ENCODE peak calls at places on chromosomes 7 and 10, in ten cellular contexts. One of them, this sample, is unnamed.
A peak's percentile ranks its signal among the peaks of the same experiment; 100 is the strongest.

GRCh38 chr10:133168617-133169031 is 8.6 kb downstream of the KNDC1 start:
- DNase-seq in ovary: peak; percentile 12
- DNase-seq in osteoblast: peak; percentile 58
- DNase-seq in right atrium auricular region: no peak
- DNase-seq in esophagus muscularis mucosa: no peak
- DNase-seq in right cardiac atrium: no peak
- DNase-seq in sigmoid colon: peak; percentile 57
- DNase-seq in H1: no peak
- DNase-seq in adipocyte: no peak
- DNase-seq in aorta: peak; percentile 37
- DNase-seq in this sample: no peak

GRCh38 chr7:120460928-120461327 is 188.0 kb downstream of the KCND2 start:
- DNase-seq in ovary: no peak
- DNase-seq in osteoblast: no peak
- DNase-seq in right atrium auricular region: no peak
- DNase-seq in esophagus muscularis mucosa: no peak
- DNase-seq in right cardiac atrium: no peak
- DNase-seq in sigmoid colon: no peak
- DNase-seq in H1: no peak
- DNase-seq in adipocyte: no peak
- DNase-seq in aorta: no peak
- DNase-seq in this sample: no peak

GRCh38 chr10:133378251-133379096 is 588 bp upstream of the PAOX start:
- DNase-seq in ovary: peak; percentile 80
- DNase-seq in osteoblast: peak; percentile 97
- DNase-seq in right atrium auricular region: no peak
- DNase-seq in esophagus muscularis mucosa: no peak
- DNase-seq in right cardiac atrium: peak; percentile 74
- DNase-seq in sigmoid colon: peak; percentile 81
- DNase-seq in H1: no peak
- DNase-seq in adipocyte: peak; percentile 69
- DNase-seq in aorta: peak; percentile 86
- DNase-seq in this sample: peak; percentile 55

GRCh38 chr10:131963811-131964210 is 17.9 kb downstream of the BNIP3 start:
- DNase-seq in ovary: no peak
- DNase-seq in osteoblast: no peak
- DNase-seq in right atrium auricular region: no peak
- DNase-seq in esophagus muscularis mucosa: no peak
- DNase-seq in right cardiac atrium: no peak
- DNase-seq in sigmoid colon: peak; percentile 49
- DNase-seq in H1: no peak
- DNase-seq in adipocyte: no peak
- DNase-seq in aorta: no peak
- DNase-seq in this sample: no peak

GRCh38 chr7:106620681-106621080 is 40.3 kb downstream of the CCDC71L start:
- DNase-seq in ovary: no peak
- DNase-seq in osteoblast: no peak
- DNase-seq in right atrium auricular region: no peak
- DNase-seq in esophagus muscularis mucosa: no peak
- DNase-seq in right cardiac atrium: no peak
- DNase-seq in sigmoid colon: no peak
- DNase-seq in H1: no peak
- DNase-seq in adipocyte: peak; percentile 65
- DNase-seq in aorta: no peak
- DNase-seq in this sample: no peak

GRCh38 chr10:22805304-22805703 is 90.9 kb upstream of the PIP4K2A start:
- DNase-seq in ovary: peak; percentile 15
- DNase-seq in osteoblast: no peak
- DNase-seq in right atrium auricular region: no peak
- DNase-seq in esophagus muscularis mucosa: no peak
- DNase-seq in right cardiac atrium: peak; percentile 24
- DNase-seq in sigmoid colon: no peak
- DNase-seq in H1: no peak
- DNase-seq in adipocyte: peak; percentile 81
- DNase-seq in aorta: no peak
- DNase-seq in this sample: no peak

GRCh38 chr10:72263613-72264241 is 10.0 kb upstream of the DDIT4 start:
- DNase-seq in ovary: no peak
- DNase-seq in osteoblast: no peak
- DNase-seq in right atrium auricular region: no peak
- DNase-seq in esophagus muscularis mucosa: no peak
- DNase-seq in right cardiac atrium: no peak
- DNase-seq in sigmoid colon: no peak
- DNase-seq in H1: no peak
- DNase-seq in adipocyte: no peak
- DNase-seq in aorta: no peak
- DNase-seq in this sample: no peak

GRCh38 chr10:122140477-122140902 is 130.6 kb upstream of the BTBD16 start:
- DNase-seq in ovary: no peak
- DNase-seq in osteoblast: no peak
- DNase-seq in right atrium auricular region: peak; percentile 76
- DNase-seq in esophagus muscularis mucosa: no peak
- DNase-seq in right cardiac atrium: no peak
- DNase-seq in sigmoid colon: peak; percentile 84
- DNase-seq in H1: no peak
- DNase-seq in adipocyte: peak; percentile 40
- DNase-seq in aorta: no peak
- DNase-seq in this sample: no peak

GRCh38 chr7:102273749-102274712 is 12.6 kb upstream of the SH2B2 start:
- DNase-seq in ovary: no peak
- DNase-seq in osteoblast: peak; percentile 95
- DNase-seq in right atrium auricular region: no peak
- DNase-seq in esophagus muscularis mucosa: no peak
- DNase-seq in right cardiac atrium: no peak
- DNase-seq in sigmoid colon: no peak
- DNase-seq in H1: no peak
- DNase-seq in adipocyte: peak; percentile 23
- DNase-seq in aorta: no peak
- DNase-seq in this sample: no peak

GRCh38 chr10:69578508-69578991 is 5.3 kb upstream of the NEUROG3 start:
- DNase-seq in ovary: no peak
- DNase-seq in osteoblast: no peak
- DNase-seq in right atrium auricular region: no peak
- DNase-seq in esophagus muscularis mucosa: no peak
- DNase-seq in right cardiac atrium: no peak
- DNase-seq in sigmoid colon: no peak
- DNase-seq in H1: no peak
- DNase-seq in adipocyte: no peak
- DNase-seq in aorta: no peak
- DNase-seq in this sample: no peak

GRCh38 chr7:53340220-53340619 is 304.8 kb downstream of the POM121L12 start:
- DNase-seq in ovary: no peak
- DNase-seq in osteoblast: no peak
- DNase-seq in right atrium auricular region: no peak
- DNase-seq in esophagus muscularis mucosa: no peak
- DNase-seq in right cardiac atrium: no peak
- DNase-seq in sigmoid colon: no peak
- DNase-seq in H1: no peak
- DNase-seq in adipocyte: no peak
- DNase-seq in aorta: no peak
- DNase-seq in this sample: no peak

GRCh38 chr7:53336133-53336532 is 300.7 kb downstream of the POM121L12 start:
- DNase-seq in ovary: no peak
- DNase-seq in osteoblast: no peak
- DNase-seq in right atrium auricular region: no peak
- DNase-seq in esophagus muscularis mucosa: no peak
- DNase-seq in right cardiac atrium: no peak
- DNase-seq in sigmoid colon: no peak
- DNase-seq in H1: no peak
- DNase-seq in adipocyte: no peak
- DNase-seq in aorta: no peak
- DNase-seq in this sample: no peak
- H3K9me3 ChIP-seq in ovary: no peaks in the 10 kb centered on the region
- H3K9me3 ChIP-seq in osteoblast: peaks cover 3% of the 10 kb centered on the region
- H3K9me3 ChIP-seq in right atrium auricular region: no peaks in the 10 kb centered on the region
- H3K9me3 ChIP-seq in esophagus muscularis mucosa: peaks cover 3% of the 10 kb centered on the region
- H3K9me3 ChIP-seq in right cardiac atrium: no peaks in the 10 kb centered on the region
- H3K9me3 ChIP-seq in sigmoid colon: no peaks in the 10 kb centered on the region
- H3K9me3 ChIP-seq in H1: peaks cover 23% of the 10 kb centered on the region
- H3K9me3 ChIP-seq in adipocyte: peaks cover 26% of the 10 kb centered on the region
- H3K9me3 ChIP-seq in aorta: peaks cover 1% of the 10 kb centered on the region
- H3K9me3 ChIP-seq in this sample: peaks cover 7% of the 10 kb centered on the region

GRCh38 chr7:47337531-47337930 is 244.4 kb downstream of the TNS3 start:
- DNase-seq in ovary: no peak
- DNase-seq in osteoblast: no peak
- DNase-seq in right atrium auricular region: no peak
- DNase-seq in esophagus muscularis mucosa: no peak
- DNase-seq in right cardiac atrium: no peak
- DNase-seq in sigmoid colon: no peak
- DNase-seq in H1: no peak
- DNase-seq in adipocyte: no peak
- DNase-seq in aorta: no peak
- DNase-seq in this sample: no peak
- H3K4me3 ChIP-seq in ovary: no peak overlapping the region
- H3K4me3 ChIP-seq in osteoblast: no peak overlapping the region
- H3K4me3 ChIP-seq in right atrium auricular region: no peak overlapping the region
- H3K4me3 ChIP-seq in esophagus muscularis mucosa: no peak overlapping the region
- H3K4me3 ChIP-seq in right cardiac atrium: no peak overlapping the region
- H3K4me3 ChIP-seq in sigmoid colon: no peak overlapping the region
- H3K4me3 ChIP-seq in H1: no peak overlapping the region
- H3K4me3 ChIP-seq in adipocyte: no peak overlapping the region
- H3K4me3 ChIP-seq in aorta: no peak overlapping the region
- H3K4me3 ChIP-seq in this sample: no peak overlapping the region

GRCh38 chr10:37812290-37812689 is 45.1 kb downstream of the ZNF248 start:
- DNase-seq in ovary: no peak
- DNase-seq in osteoblast: no peak
- DNase-seq in right atrium auricular region: no peak
- DNase-seq in esophagus muscularis mucosa: no peak
- DNase-seq in right cardiac atrium: no peak
- DNase-seq in sigmoid colon: no peak
- DNase-seq in H1: no peak
- DNase-seq in adipocyte: no peak
- DNase-seq in aorta: no peak
- DNase-seq in this sample: no peak
- H3K9me3 ChIP-seq in ovary: no peaks in the 10 kb centered on the region
- H3K9me3 ChIP-seq in osteoblast: peaks cover 4% of the 10 kb centered on the region
- H3K9me3 ChIP-seq in right atrium auricular region: no peaks in the 10 kb centered on the region
- H3K9me3 ChIP-seq in esophagus muscularis mucosa: peaks cover 70% of the 10 kb centered on the region
- H3K9me3 ChIP-seq in right cardiac atrium: no peaks in the 10 kb centered on the region
- H3K9me3 ChIP-seq in sigmoid colon: peaks cover 17% of the 10 kb centered on the region
- H3K9me3 ChIP-seq in H1: peaks cover 61% of the 10 kb centered on the region
- H3K9me3 ChIP-seq in adipocyte: peaks cover 48% of the 10 kb centered on the region
- H3K9me3 ChIP-seq in aorta: peaks cover 11% of the 10 kb centered on the region
- H3K9me3 ChIP-seq in this sample: no peaks in the 10 kb centered on the region

GRCh38 chr10:73590881-73591577 is at the start of gene USP54:
- DNase-seq in ovary: no peak
- DNase-seq in osteoblast: peak; percentile 64
- DNase-seq in right atrium auricular region: no peak
- DNase-seq in esophagus muscularis mucosa: no peak
- DNase-seq in right cardiac atrium: no peak
- DNase-seq in sigmoid colon: no peak
- DNase-seq in H1: peak; percentile 29
- DNase-seq in adipocyte: peak; percentile 50
- DNase-seq in aorta: no peak
- DNase-seq in this sample: no peak

GRCh38 chr10:73591935-73592699 is 975 bp upstream of the USP54 start:
- DNase-seq in ovary: no peak
- DNase-seq in osteoblast: peak; percentile 65
- DNase-seq in right atrium auricular region: peak; percentile 65
- DNase-seq in esophagus muscularis mucosa: no peak
- DNase-seq in right cardiac atrium: peak; percentile 28
- DNase-seq in sigmoid colon: peak; percentile 71
- DNase-seq in H1: peak; percentile 66
- DNase-seq in adipocyte: peak; percentile 44
- DNase-seq in aorta: peak; percentile 62
- DNase-seq in this sample: peak; percentile 38

GRCh38 chr10:73591578-73591902 is 398 bp upstream of the USP54 start:
- DNase-seq in ovary: no peak
- DNase-seq in osteoblast: peak; percentile 53
- DNase-seq in right atrium auricular region: no peak
- DNase-seq in esophagus muscularis mucosa: no peak
- DNase-seq in right cardiac atrium: no peak
- DNase-seq in sigmoid colon: no peak
- DNase-seq in H1: peak; percentile 7
- DNase-seq in adipocyte: peak; percentile 38
- DNase-seq in aorta: no peak
- DNase-seq in this sample: no peak

GRCh38 chr10:73588656-73589055 is 2.5 kb downstream of the USP54 start:
- DNase-seq in ovary: no peak
- DNase-seq in osteoblast: no peak
- DNase-seq in right atrium auricular region: no peak
- DNase-seq in esophagus muscularis mucosa: no peak
- DNase-seq in right cardiac atrium: no peak
- DNase-seq in sigmoid colon: no peak
- DNase-seq in H1: no peak
- DNase-seq in adipocyte: peak; percentile 42
- DNase-seq in aorta: no peak
- DNase-seq in this sample: no peak

GRCh38 chr10:73589538-73590126 is 1.5 kb downstream of the USP54 start:
- DNase-seq in ovary: no peak
- DNase-seq in osteoblast: no peak
- DNase-seq in right atrium auricular region: no peak
- DNase-seq in esophagus muscularis mucosa: no peak
- DNase-seq in right cardiac atrium: no peak
- DNase-seq in sigmoid colon: no peak
- DNase-seq in H1: no peak
- DNase-seq in adipocyte: no peak
- DNase-seq in aorta: no peak
- DNase-seq in this sample: no peak
- H3K4me3 ChIP-seq in ovary: no peak overlapping the region
- H3K4me3 ChIP-seq in osteoblast: no peak overlapping the region
- H3K4me3 ChIP-seq in right atrium auricular region: no peak overlapping the region
- H3K4me3 ChIP-seq in esophagus muscularis mucosa: no peak overlapping the region
- H3K4me3 ChIP-seq in right cardiac atrium: no peak overlapping the region
- H3K4me3 ChIP-seq in sigmoid colon: no peak overlapping the region
- H3K4me3 ChIP-seq in H1: no peak overlapping the region
- H3K4me3 ChIP-seq in adipocyte: no peak overlapping the region
- H3K4me3 ChIP-seq in aorta: no peak overlapping the region
- H3K4me3 ChIP-seq in this sample: no peak overlapping the region